ENCODE peak calls at places on chromosomes 2 and 18, in eight cellular contexts. O is stimulated activated CD8-positive, alpha-beta memory T cell treated with anti-CD3 and anti-CD28 coated beads, Interleukin-7, amount 100 ng/mL, for 1 hour; C is kidney epithelial cell; E is T47D; K is HEK293T; X is adipocyte; Z is endothelial cell; I is GM23248. B is an unnamed sample.

GRCh38 chr2:173101687-173102086 is 26.0 kb downstream of the MAP3K20 start:
- DNase-seq in K (no peak), C (no peak), X (peak), E (no peak), Z (no peak), O (no peak), I (peak), B (no peak)

GRCh38 chr2:60550151-60550983 is 3.1 kb downstream of the BCL11A start:
- DNase-seq in C (peak), I (peak), K (peak), E (peak), O (no peak), Z (peak), X (peak), B (peak)

GRCh38 chr2:25041307-25041927 is 459 bp upstream of the EFR3B start:
- DNase-seq in O (no peak), C (peak), X (peak), Z (peak), I (peak), K (peak), E (peak), B (peak)

GRCh38 chr2:108271691-108272253 is 16.9 kb upstream of the SULT1C2 start:
- DNase-seq in C (peak), Z (no peak), O (no peak), E (peak), X (peak), I (peak), K (no peak), B (no peak)

GRCh38 chr18:28411806-28412205 is 234.9 kb upstream of the CDH2 start:
- DNase-seq in Z (no peak), X (peak), K (no peak), O (no peak), I (peak), C (no peak), E (peak), B (no peak)

GRCh38 chr2:19073522-19073921 is 284.9 kb downstream of the OSR1 start:
- DNase-seq in X (peak), I (peak), K (no peak), E (peak), C (peak), O (no peak), Z (no peak), B (no peak)

GRCh38 chr2:3535794-3536681 is 16.7 kb upstream of the ADI1 start:
- DNase-seq in X (peak), C (peak), I (peak), Z (no peak), K (no peak), O (no peak), E (no peak), B (peak)

GRCh38 chr2:72415256-72415655 is 267.6 kb upstream of the CYP26B1 start:
- DNase-seq in Z (no peak), K (no peak), O (no peak), I (peak), X (peak), C (no peak), E (no peak), B (no peak)

B was measured in Caco-2.